ENCODE peak calls at places on chromosomes 2 and 18, in six cellular contexts. I is GM13976; F is AG09319; M is ovary; T is stimulated activated CD4-positive, alpha-beta T cell treated with anti-CD3 and anti-CD28 coated beads, Interleukin-12 subunit alpha, Interleukin-12 subunit beta, amount 100 ng/mL, for 48 hours; J is head of caudate nucleus. K is an unnamed sample.

GRCh38 chr18:43869451-43870008 is 592.2 kb upstream of the SYT4 start:
- DNase-seq in I (no peak), F (peak; percentile 48), M (no peak), T (no peak), J (no peak), K (no peak)

GRCh38 chr2:16665746-16666452 is at the start of gene CYRIA:
- DNase-seq in I (peak; percentile 85), F (no peak), M (peak; percentile 71), T (peak; percentile 39), J (peak; percentile 56), K (peak; percentile 38)

GRCh38 chr18:70781860-70782453 is 493.1 kb downstream of the SOCS6 start:
- DNase-seq in I (peak; percentile 49), F (no peak), M (no peak), T (peak; percentile 44), J (peak; percentile 31), K (no peak)

GRCh38 chr2:76274154-76274553 is 563.4 kb upstream of the GCFC2 start:
- DNase-seq in I (no peak), F (no peak), M (no peak), T (no peak), J (no peak), K (no peak)

GRCh38 chr2:12361506-12361905 is 355.2 kb upstream of the TRIB2 start:
- DNase-seq in I (no peak), F (no peak), M (no peak), T (no peak), J (no peak), K (no peak)

GRCh38 chr18:6576706-6577375 is 152.7 kb upstream of the ARHGAP28 start:
- DNase-seq in I (no peak), F (no peak), M (no peak), T (no peak), J (no peak), K (no peak)

GRCh38 chr2:9826208-9826607 is 17.1 kb upstream of the TAF1B start:
- DNase-seq in I (no peak), F (no peak), M (no peak), T (no peak), J (no peak), K (no peak)

GRCh38 chr2:194591192-194591591 is 1065.8 kb upstream of the SLC39A10 start:
- DNase-seq in I (no peak), F (no peak), M (no peak), T (no peak), J (no peak), K (no peak)

GRCh38 chr2:135843671-135844070 is 6.7 kb upstream of the LCT start:
- DNase-seq in I (no peak), F (no peak), M (no peak), T (no peak), J (no peak), K (no peak)

GRCh38 chr2:76406134-76406855 is 695.6 kb upstream of the GCFC2 start:
- DNase-seq in I (no peak), F (no peak), M (no peak), T (no peak), J (no peak), K (no peak)

GRCh38 chr2:201343559-201343958 is 13.6 kb downstream of the FLACC1 start:
- DNase-seq in I (no peak), F (no peak), M (no peak), T (no peak), J (no peak), K (no peak)